ENCODE peak calls at places on chromosomes 16 and 17, in seven cellular contexts. One of them, this sample, is unnamed.

GRCh38 chr17:8532021-8532420 is 96.3 kb downstream of the NDEL1 start:
- DNase-seq in ovary: no peak
- DNase-seq in uterus: no peak
- DNase-seq in transverse colon: no peak
- DNase-seq in IMR-90: peak; percentile 62
- DNase-seq in prostate gland: no peak
- DNase-seq in adrenal gland: no peak
- DNase-seq in this sample: no peak

GRCh38 chr16:5903153-5903552 is 805.6 kb upstream of the EEF2KMT start:
- DNase-seq in ovary: no peak
- DNase-seq in uterus: no peak
- DNase-seq in transverse colon: no peak
- DNase-seq in IMR-90: no peak
- DNase-seq in prostate gland: no peak
- DNase-seq in adrenal gland: no peak
- DNase-seq in this sample: no peak

GRCh38 chr17:13415877-13416416 is 185.8 kb downstream of the HS3ST3A1 start:
- DNase-seq in ovary: no peak
- DNase-seq in uterus: no peak
- DNase-seq in transverse colon: peak; percentile 60
- DNase-seq in IMR-90: peak; percentile 89
- DNase-seq in prostate gland: peak; percentile 14
- DNase-seq in adrenal gland: peak; percentile 91
- DNase-seq in this sample: peak; percentile 68

GRCh38 chr17:9346296-9346926 is 229.2 kb downstream of the STX8 start:
- DNase-seq in ovary: no peak
- DNase-seq in uterus: no peak
- DNase-seq in transverse colon: no peak
- DNase-seq in IMR-90: peak; percentile 33
- DNase-seq in prostate gland: no peak
- DNase-seq in adrenal gland: no peak
- DNase-seq in this sample: no peak

GRCh38 chr16:27642753-27643152 is 92.8 kb downstream of the KATNIP start:
- DNase-seq in ovary: no peak
- DNase-seq in uterus: no peak
- DNase-seq in transverse colon: no peak
- DNase-seq in IMR-90: peak; percentile 21
- DNase-seq in prostate gland: no peak
- DNase-seq in adrenal gland: no peak
- DNase-seq in this sample: no peak

GRCh38 chr16:8935989-8936388 is 27.7 kb downstream of the USP7 start:
- DNase-seq in ovary: no peak
- DNase-seq in uterus: no peak
- DNase-seq in transverse colon: peak; percentile 25
- DNase-seq in IMR-90: no peak
- DNase-seq in prostate gland: no peak
- DNase-seq in adrenal gland: no peak
- DNase-seq in this sample: no peak

GRCh38 chr17:42184717-42185496 is at the start of gene HCRT:
- DNase-seq in ovary: no peak
- DNase-seq in uterus: no peak
- DNase-seq in transverse colon: no peak
- DNase-seq in IMR-90: no peak
- DNase-seq in prostate gland: no peak
- DNase-seq in adrenal gland: no peak
- DNase-seq in this sample: no peak

GRCh38 chr16:48117217-48118105 is 38.3 kb downstream of the ABCC12 start:
- DNase-seq in ovary: no peak
- DNase-seq in uterus: no peak
- DNase-seq in transverse colon: peak; percentile 23
- DNase-seq in IMR-90: no peak
- DNase-seq in prostate gland: no peak
- DNase-seq in adrenal gland: peak; percentile 45
- DNase-seq in this sample: no peak

GRCh38 chr17:14922421-14922820 is 342.7 kb downstream of the PMP22 start:
- DNase-seq in ovary: no peak
- DNase-seq in uterus: no peak
- DNase-seq in transverse colon: no peak
- DNase-seq in IMR-90: no peak
- DNase-seq in prostate gland: no peak
- DNase-seq in adrenal gland: peak; percentile 8
- DNase-seq in this sample: no peak

GRCh38 chr17:14921936-14922335 is 343.2 kb downstream of the PMP22 start:
- DNase-seq in ovary: no peak
- DNase-seq in uterus: no peak
- DNase-seq in transverse colon: no peak
- DNase-seq in IMR-90: no peak
- DNase-seq in prostate gland: no peak
- DNase-seq in adrenal gland: no peak
- DNase-seq in this sample: no peak

GRCh38 chr17:14919049-14919545 is 346.0 kb downstream of the PMP22 start:
- DNase-seq in ovary: no peak
- DNase-seq in uterus: no peak
- DNase-seq in transverse colon: no peak
- DNase-seq in IMR-90: no peak
- DNase-seq in prostate gland: no peak
- DNase-seq in adrenal gland: no peak
- DNase-seq in this sample: no peak

GRCh38 chr17:14918540-14918939 is 346.6 kb downstream of the PMP22 start:
- DNase-seq in ovary: no peak
- DNase-seq in uterus: no peak
- DNase-seq in transverse colon: no peak
- DNase-seq in IMR-90: peak; percentile 72
- DNase-seq in prostate gland: no peak
- DNase-seq in adrenal gland: no peak
- DNase-seq in this sample: no peak

DNA sequence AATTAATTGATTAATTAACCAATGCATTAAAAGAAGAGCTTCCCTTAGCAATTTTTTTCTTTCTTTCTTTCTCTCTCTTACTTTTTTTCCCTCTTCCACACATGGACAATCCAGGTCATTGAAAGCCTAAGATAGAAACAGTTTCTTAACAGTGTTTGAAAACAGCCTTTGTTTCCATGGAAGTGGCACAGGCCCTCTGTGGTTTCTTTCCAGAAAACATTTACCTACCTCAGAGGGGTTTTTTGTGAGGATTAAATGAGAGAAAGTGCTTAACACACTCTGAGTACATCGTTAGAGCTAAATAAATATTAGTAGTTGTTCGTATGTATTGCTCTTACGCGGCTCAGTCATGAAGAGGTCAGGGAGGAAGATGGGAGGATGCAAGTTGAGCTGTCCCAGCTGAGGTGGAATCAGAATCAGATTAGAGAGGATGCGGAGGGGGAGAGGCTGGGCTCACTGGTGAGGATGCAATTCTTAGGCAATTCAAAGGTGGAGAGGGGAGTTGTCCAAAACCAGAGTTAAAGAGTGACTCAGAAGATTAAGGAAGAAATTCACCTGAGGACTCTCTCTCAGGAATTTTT is 345.5 kb downstream of the PMP22 start:
- DNase-seq in ovary: no peak
- DNase-seq in uterus: no peak
- DNase-seq in transverse colon: no peak
- DNase-seq in IMR-90: peak; percentile 5
- DNase-seq in prostate gland: no peak
- DNase-seq in adrenal gland: no peak
- DNase-seq in this sample: no peak
- H3K27ac ChIP-seq in ovary: no peak overlapping the region
- H3K27ac ChIP-seq in uterus: no peak overlapping the region
- H3K27ac ChIP-seq in transverse colon: no peak overlapping the region
- H3K27ac ChIP-seq in IMR-90: no peak overlapping the region
- H3K27ac ChIP-seq in prostate gland: no peak overlapping the region
- H3K27ac ChIP-seq in adrenal gland: no peak overlapping the region
- H3K27ac ChIP-seq in this sample: no peak overlapping the region

GRCh38 chr17:37555386-37555785 is 53.8 kb downstream of the SYNRG start:
- DNase-seq in ovary: no peak
- DNase-seq in uterus: no peak
- DNase-seq in transverse colon: no peak
- DNase-seq in IMR-90: no peak
- DNase-seq in prostate gland: no peak
- DNase-seq in adrenal gland: no peak
- DNase-seq in this sample: no peak

GRCh38 chr17:37558299-37558698 is 50.9 kb downstream of the SYNRG start:
- DNase-seq in ovary: no peak
- DNase-seq in uterus: no peak
- DNase-seq in transverse colon: no peak
- DNase-seq in IMR-90: peak; percentile 47
- DNase-seq in prostate gland: no peak
- DNase-seq in adrenal gland: no peak
- DNase-seq in this sample: no peak

GRCh38 chr17:37553357-37553966 is 55.8 kb downstream of the SYNRG start:
- DNase-seq in ovary: no peak
- DNase-seq in uterus: no peak
- DNase-seq in transverse colon: no peak
- DNase-seq in IMR-90: no peak
- DNase-seq in prostate gland: no peak
- DNase-seq in adrenal gland: no peak
- DNase-seq in this sample: no peak

GRCh38 chr17:37562016-37562745 is 47.0 kb downstream of the SYNRG start:
- DNase-seq in ovary: no peak
- DNase-seq in uterus: no peak
- DNase-seq in transverse colon: no peak
- DNase-seq in IMR-90: no peak
- DNase-seq in prostate gland: no peak
- DNase-seq in adrenal gland: no peak
- DNase-seq in this sample: no peak

DNA sequence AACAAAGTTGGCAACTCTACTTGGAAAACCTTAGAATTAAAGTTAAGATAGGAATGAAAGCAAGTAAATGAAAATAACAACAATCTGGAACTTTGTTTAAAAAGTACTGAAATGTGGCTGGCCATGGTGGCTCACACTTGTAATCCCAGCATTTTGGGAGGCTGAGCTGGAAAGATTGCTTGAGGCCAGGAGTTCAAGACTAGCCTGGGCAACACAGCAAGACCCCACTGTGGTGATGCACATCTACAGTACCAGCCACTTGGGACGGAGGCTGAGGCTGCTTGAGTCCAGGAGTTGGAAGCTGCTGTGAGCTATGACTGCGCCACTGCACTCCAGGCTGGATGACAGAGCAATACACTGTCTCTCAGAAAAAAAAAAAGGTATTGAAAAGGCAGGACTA is 51.7 kb downstream of the SYNRG start:
- DNase-seq in ovary: no peak
- DNase-seq in uterus: no peak
- DNase-seq in transverse colon: no peak
- DNase-seq in IMR-90: no peak
- DNase-seq in prostate gland: no peak
- DNase-seq in adrenal gland: no peak
- DNase-seq in this sample: no peak
- H3K36me3 ChIP-seq in ovary: no peaks in the 10 kb centered on the region
- H3K36me3 ChIP-seq in uterus: no peaks in the 10 kb centered on the region
- H3K36me3 ChIP-seq in transverse colon: no peaks in the 10 kb centered on the region
- H3K36me3 ChIP-seq in IMR-90: peaks cover 31% of the 10 kb centered on the region
- H3K36me3 ChIP-seq in prostate gland: peaks cover 5% of the 10 kb centered on the region
- H3K36me3 ChIP-seq in adrenal gland: peaks cover 56% of the 10 kb centered on the region
- H3K36me3 ChIP-seq in this sample: peaks cover 96% of the 10 kb centered on the region

GRCh38 chr16:3774819-3775218 is 57.5 kb upstream of the TRAP1 start:
- DNase-seq in ovary: no peak
- DNase-seq in uterus: no peak
- DNase-seq in transverse colon: no peak
- DNase-seq in IMR-90: no peak
- DNase-seq in prostate gland: no peak
- DNase-seq in adrenal gland: no peak
- DNase-seq in this sample: no peak

GRCh38 chr16:3774156-3774767 is 56.9 kb upstream of the TRAP1 start:
- DNase-seq in ovary: peak; percentile 58
- DNase-seq in uterus: no peak
- DNase-seq in transverse colon: no peak
- DNase-seq in IMR-90: peak; percentile 43
- DNase-seq in prostate gland: no peak
- DNase-seq in adrenal gland: peak; percentile 41
- DNase-seq in this sample: peak; percentile 67

GRCh38 chr16:3771513-3771912 is 54.2 kb upstream of the TRAP1 start:
- DNase-seq in ovary: no peak
- DNase-seq in uterus: no peak
- DNase-seq in transverse colon: no peak
- DNase-seq in IMR-90: no peak
- DNase-seq in prostate gland: no peak
- DNase-seq in adrenal gland: no peak
- DNase-seq in this sample: no peak

GRCh38 chr16:3776316-3776715 is 59.0 kb upstream of the TRAP1 start:
- DNase-seq in ovary: no peak
- DNase-seq in uterus: no peak
- DNase-seq in transverse colon: no peak
- DNase-seq in IMR-90: no peak
- DNase-seq in prostate gland: no peak
- DNase-seq in adrenal gland: peak; percentile 60
- DNase-seq in this sample: no peak

DNA sequence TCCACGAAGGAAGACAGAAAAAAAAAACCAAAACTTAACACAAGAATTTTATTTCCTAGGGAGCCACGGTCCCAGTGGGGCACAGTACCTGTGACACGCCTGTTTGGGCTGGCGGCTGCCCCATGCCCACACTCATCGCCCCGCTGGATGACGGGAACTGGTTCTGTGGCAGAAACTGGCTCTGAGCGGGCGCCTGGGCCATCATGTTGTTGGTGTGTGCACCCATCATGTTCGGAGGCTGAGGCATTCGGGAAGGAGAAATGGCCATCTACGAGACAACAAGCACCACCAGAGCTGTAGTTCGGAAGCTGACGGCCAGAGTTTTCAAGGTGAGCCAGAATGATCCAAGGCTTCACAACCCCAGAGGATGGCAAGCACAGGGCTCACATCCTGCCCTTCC is 56.3 kb upstream of the TRAP1 start:
- DNase-seq in ovary: no peak
- DNase-seq in uterus: no peak
- DNase-seq in transverse colon: no peak
- DNase-seq in IMR-90: no peak
- DNase-seq in prostate gland: no peak
- DNase-seq in adrenal gland: no peak
- DNase-seq in this sample: no peak
- TF ChIP-seq POLR2A in ovary: no peak
- TF ChIP-seq POLR2A in uterus: no peak
- TF ChIP-seq POLR2A in transverse colon: no peak
- TF ChIP-seq POLR2A in IMR-90: no peak
- TF ChIP-seq POLR2A in prostate gland: no peak
- TF ChIP-seq POLR2A in adrenal gland: no peak
- TF ChIP-seq POLR2A in this sample: no peak

DNA sequence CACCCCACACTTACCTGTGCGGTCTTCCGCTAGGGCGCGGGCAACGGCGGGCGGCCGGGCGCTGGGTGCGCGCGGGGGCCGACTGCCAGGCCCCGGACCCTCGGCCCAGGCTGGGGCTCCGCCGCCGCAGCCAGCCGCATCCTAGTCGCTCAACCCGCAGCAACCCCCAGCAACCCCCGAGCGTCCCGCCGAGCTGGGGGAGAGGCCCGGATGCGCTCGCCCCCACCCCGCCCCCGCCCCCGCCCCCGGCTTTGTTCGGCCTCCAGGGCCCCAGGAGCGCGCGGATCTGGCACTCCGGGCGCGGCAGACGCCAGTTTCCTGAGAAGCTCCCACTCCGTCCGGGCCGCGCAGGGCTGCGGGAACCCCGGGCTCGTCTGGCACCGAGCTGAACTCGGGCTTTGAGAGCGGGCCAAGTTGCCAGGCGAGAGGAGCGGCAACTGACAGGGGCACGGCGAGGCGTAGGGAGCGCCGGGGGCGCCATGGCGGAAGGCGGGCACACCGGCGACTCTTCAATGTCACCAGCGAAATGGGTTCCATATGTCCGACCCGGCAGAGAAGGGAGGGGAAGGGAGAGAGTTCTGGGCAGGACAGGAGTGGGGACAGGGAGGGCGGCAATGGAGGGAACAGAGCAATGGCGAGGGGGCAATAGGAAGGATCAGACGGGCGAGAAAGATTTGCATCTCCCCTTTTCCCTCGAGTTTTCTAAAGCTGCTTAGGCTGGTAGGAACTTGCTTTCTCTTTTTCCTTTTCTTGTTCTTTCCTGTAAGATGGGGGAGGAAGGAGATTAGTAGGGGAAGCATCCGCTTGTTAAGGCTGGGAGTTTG is 13.7 kb downstream of the HOXB4 start:
- DNase-seq in ovary: no peak
- DNase-seq in uterus: no peak
- DNase-seq in transverse colon: no peak
- DNase-seq in IMR-90: no peak
- DNase-seq in prostate gland: no peak
- DNase-seq in adrenal gland: no peak
- DNase-seq in this sample: no peak
- H3K27ac ChIP-seq in ovary: no peak overlapping the region
- H3K27ac ChIP-seq in uterus: peak overlapping the region; percentile 8
- H3K27ac ChIP-seq in transverse colon: peak overlapping the region; percentile 94
- H3K27ac ChIP-seq in IMR-90: peak overlapping the region; percentile 93
- H3K27ac ChIP-seq in prostate gland: peak overlapping the region; percentile 39
- H3K27ac ChIP-seq in adrenal gland: no peak overlapping the region
- H3K27ac ChIP-seq in this sample: no peak overlapping the region

This sample was measured in heart left ventricle.